ENCODE peak calls at places on chromosomes 6 and 20, in eight cellular contexts. One of them, this sample, is unnamed.

GRCh38 chr20:17710379-17711305 is 10.9 kb downstream of the BANF2 start:
- DNase-seq in central memory CD4-positive, alpha-beta T cell: no peak
- DNase-seq in left ventricle myocardium superior: peak
- DNase-seq in adrenal gland: no peak
- DNase-seq in activated CD4-positive, alpha-beta T cell treated with anti-CD3 and anti-CD28 coated beads, Interleukin-2, amount 50 U/mL, for 48 hours: no peak
- DNase-seq in Karpas-422: no peak
- DNase-seq in SW 1271: no peak
- DNase-seq in hippocampal formation: no peak
- DNase-seq in this sample: no peak

GRCh38 chr20:61608275-61609085 is 356.4 kb downstream of the CDH4 start:
- DNase-seq in central memory CD4-positive, alpha-beta T cell: no peak
- DNase-seq in left ventricle myocardium superior: peak
- DNase-seq in adrenal gland: no peak
- DNase-seq in activated CD4-positive, alpha-beta T cell treated with anti-CD3 and anti-CD28 coated beads, Interleukin-2, amount 50 U/mL, for 48 hours: peak
- DNase-seq in Karpas-422: no peak
- DNase-seq in SW 1271: no peak
- DNase-seq in hippocampal formation: no peak
- DNase-seq in this sample: no peak

GRCh38 chr20:45041464-45042337 is 59.2 kb downstream of the KCNS1 start:
- DNase-seq in central memory CD4-positive, alpha-beta T cell: no peak
- DNase-seq in left ventricle myocardium superior: no peak
- DNase-seq in adrenal gland: no peak
- DNase-seq in activated CD4-positive, alpha-beta T cell treated with anti-CD3 and anti-CD28 coated beads, Interleukin-2, amount 50 U/mL, for 48 hours: no peak
- DNase-seq in Karpas-422: no peak
- DNase-seq in SW 1271: peak
- DNase-seq in hippocampal formation: no peak
- DNase-seq in this sample: peak

GRCh38 chr20:22374678-22375590 is 209.4 kb downstream of the FOXA2 start:
- DNase-seq in central memory CD4-positive, alpha-beta T cell: no peak
- DNase-seq in left ventricle myocardium superior: no peak
- DNase-seq in adrenal gland: no peak
- DNase-seq in activated CD4-positive, alpha-beta T cell treated with anti-CD3 and anti-CD28 coated beads, Interleukin-2, amount 50 U/mL, for 48 hours: no peak
- DNase-seq in Karpas-422: no peak
- DNase-seq in SW 1271: no peak
- DNase-seq in hippocampal formation: no peak
- DNase-seq in this sample: no peak

GRCh38 chr6:6461138-6461537 is 127.4 kb upstream of the LY86 start:
- DNase-seq in central memory CD4-positive, alpha-beta T cell: no peak
- DNase-seq in left ventricle myocardium superior: no peak
- DNase-seq in adrenal gland: no peak
- DNase-seq in activated CD4-positive, alpha-beta T cell treated with anti-CD3 and anti-CD28 coated beads, Interleukin-2, amount 50 U/mL, for 48 hours: no peak
- DNase-seq in Karpas-422: no peak
- DNase-seq in SW 1271: no peak
- DNase-seq in hippocampal formation: no peak
- DNase-seq in this sample: no peak

GRCh38 chr6:10166031-10166430 is 248.8 kb downstream of the TFAP2A start:
- DNase-seq in central memory CD4-positive, alpha-beta T cell: no peak
- DNase-seq in left ventricle myocardium superior: no peak
- DNase-seq in adrenal gland: no peak
- DNase-seq in activated CD4-positive, alpha-beta T cell treated with anti-CD3 and anti-CD28 coated beads, Interleukin-2, amount 50 U/mL, for 48 hours: no peak
- DNase-seq in Karpas-422: peak
- DNase-seq in SW 1271: no peak
- DNase-seq in hippocampal formation: no peak
- DNase-seq in this sample: no peak

GRCh38 chr6:36373368-36374009 is 14.0 kb downstream of the ETV7 start:
- DNase-seq in central memory CD4-positive, alpha-beta T cell: no peak
- DNase-seq in left ventricle myocardium superior: no peak
- DNase-seq in adrenal gland: peak
- DNase-seq in activated CD4-positive, alpha-beta T cell treated with anti-CD3 and anti-CD28 coated beads, Interleukin-2, amount 50 U/mL, for 48 hours: no peak
- DNase-seq in Karpas-422: no peak
- DNase-seq in SW 1271: no peak
- DNase-seq in hippocampal formation: no peak
- DNase-seq in this sample: no peak

GRCh38 chr6:52539607-52540006 is 37.3 kb downstream of the TRAM2 start:
- DNase-seq in central memory CD4-positive, alpha-beta T cell: no peak
- DNase-seq in left ventricle myocardium superior: no peak
- DNase-seq in adrenal gland: no peak
- DNase-seq in activated CD4-positive, alpha-beta T cell treated with anti-CD3 and anti-CD28 coated beads, Interleukin-2, amount 50 U/mL, for 48 hours: no peak
- DNase-seq in Karpas-422: no peak
- DNase-seq in SW 1271: no peak
- DNase-seq in hippocampal formation: no peak
- DNase-seq in this sample: no peak

GRCh38 chr6:147173675-147174339 is 30.4 kb upstream of the STXBP5 start:
- DNase-seq in central memory CD4-positive, alpha-beta T cell: no peak
- DNase-seq in left ventricle myocardium superior: no peak
- DNase-seq in adrenal gland: no peak
- DNase-seq in activated CD4-positive, alpha-beta T cell treated with anti-CD3 and anti-CD28 coated beads, Interleukin-2, amount 50 U/mL, for 48 hours: no peak
- DNase-seq in Karpas-422: no peak
- DNase-seq in SW 1271: no peak
- DNase-seq in hippocampal formation: no peak
- DNase-seq in this sample: no peak

GRCh38 chr6:91487729-91488392 is 901.0 kb upstream of the MAP3K7 start:
- DNase-seq in central memory CD4-positive, alpha-beta T cell: no peak
- DNase-seq in left ventricle myocardium superior: no peak
- DNase-seq in adrenal gland: no peak
- DNase-seq in activated CD4-positive, alpha-beta T cell treated with anti-CD3 and anti-CD28 coated beads, Interleukin-2, amount 50 U/mL, for 48 hours: no peak
- DNase-seq in Karpas-422: no peak
- DNase-seq in SW 1271: no peak
- DNase-seq in hippocampal formation: no peak
- DNase-seq in this sample: no peak

GRCh38 chr6:34414999-34415858 is 10.6 kb downstream of the RPS10 start:
- DNase-seq in central memory CD4-positive, alpha-beta T cell: peak
- DNase-seq in left ventricle myocardium superior: no peak
- DNase-seq in adrenal gland: peak
- DNase-seq in activated CD4-positive, alpha-beta T cell treated with anti-CD3 and anti-CD28 coated beads, Interleukin-2, amount 50 U/mL, for 48 hours: no peak
- DNase-seq in Karpas-422: peak
- DNase-seq in SW 1271: peak
- DNase-seq in hippocampal formation: peak
- DNase-seq in this sample: peak

GRCh38 chr6:42742116-42742894 is 3.6 kb downstream of the TBCC start:
- DNase-seq in central memory CD4-positive, alpha-beta T cell: no peak
- DNase-seq in left ventricle myocardium superior: no peak
- DNase-seq in adrenal gland: no peak
- DNase-seq in activated CD4-positive, alpha-beta T cell treated with anti-CD3 and anti-CD28 coated beads, Interleukin-2, amount 50 U/mL, for 48 hours: no peak
- DNase-seq in Karpas-422: peak
- DNase-seq in SW 1271: no peak
- DNase-seq in hippocampal formation: no peak
- DNase-seq in this sample: peak

GRCh38 chr20:62920039-62920645 is 6.2 kb downstream of the DIDO1 start:
- DNase-seq in central memory CD4-positive, alpha-beta T cell: no peak
- DNase-seq in left ventricle myocardium superior: no peak
- DNase-seq in adrenal gland: no peak
- DNase-seq in activated CD4-positive, alpha-beta T cell treated with anti-CD3 and anti-CD28 coated beads, Interleukin-2, amount 50 U/mL, for 48 hours: no peak
- DNase-seq in Karpas-422: no peak
- DNase-seq in SW 1271: no peak
- DNase-seq in hippocampal formation: no peak
- DNase-seq in this sample: no peak

GRCh38 chr6:72386324-72386723 is 235.5 kb upstream of the KCNQ5 start:
- DNase-seq in central memory CD4-positive, alpha-beta T cell: no peak
- DNase-seq in left ventricle myocardium superior: no peak
- DNase-seq in adrenal gland: no peak
- DNase-seq in activated CD4-positive, alpha-beta T cell treated with anti-CD3 and anti-CD28 coated beads, Interleukin-2, amount 50 U/mL, for 48 hours: no peak
- DNase-seq in Karpas-422: peak
- DNase-seq in SW 1271: no peak
- DNase-seq in hippocampal formation: no peak
- DNase-seq in this sample: no peak

GRCh38 chr6:35363293-35363750 is 21.0 kb downstream of the PPARD start:
- DNase-seq in central memory CD4-positive, alpha-beta T cell: no peak
- DNase-seq in left ventricle myocardium superior: peak
- DNase-seq in adrenal gland: no peak
- DNase-seq in activated CD4-positive, alpha-beta T cell treated with anti-CD3 and anti-CD28 coated beads, Interleukin-2, amount 50 U/mL, for 48 hours: no peak
- DNase-seq in Karpas-422: peak
- DNase-seq in SW 1271: no peak
- DNase-seq in hippocampal formation: no peak
- DNase-seq in this sample: no peak

GRCh38 chr20:25018425-25018824 is 25.9 kb upstream of the APMAP start:
- DNase-seq in central memory CD4-positive, alpha-beta T cell: no peak
- DNase-seq in left ventricle myocardium superior: no peak
- DNase-seq in adrenal gland: no peak
- DNase-seq in activated CD4-positive, alpha-beta T cell treated with anti-CD3 and anti-CD28 coated beads, Interleukin-2, amount 50 U/mL, for 48 hours: no peak
- DNase-seq in Karpas-422: no peak
- DNase-seq in SW 1271: no peak
- DNase-seq in hippocampal formation: no peak
- DNase-seq in this sample: no peak

GRCh38 chr20:35129647-35130069 is 17.5 kb downstream of the EDEM2 start:
- DNase-seq in central memory CD4-positive, alpha-beta T cell: no peak
- DNase-seq in left ventricle myocardium superior: no peak
- DNase-seq in adrenal gland: no peak
- DNase-seq in activated CD4-positive, alpha-beta T cell treated with anti-CD3 and anti-CD28 coated beads, Interleukin-2, amount 50 U/mL, for 48 hours: no peak
- DNase-seq in Karpas-422: no peak
- DNase-seq in SW 1271: peak
- DNase-seq in hippocampal formation: no peak
- DNase-seq in this sample: peak

GRCh38 chr6:163490826-163491577 is 76.5 kb downstream of the QKI start:
- DNase-seq in central memory CD4-positive, alpha-beta T cell: no peak
- DNase-seq in left ventricle myocardium superior: peak
- DNase-seq in adrenal gland: peak
- DNase-seq in activated CD4-positive, alpha-beta T cell treated with anti-CD3 and anti-CD28 coated beads, Interleukin-2, amount 50 U/mL, for 48 hours: no peak
- DNase-seq in Karpas-422: no peak
- DNase-seq in SW 1271: no peak
- DNase-seq in hippocampal formation: peak
- DNase-seq in this sample: peak

GRCh38 chr6:128124713-128125112 is 223.9 kb upstream of the THEMIS start:
- DNase-seq in central memory CD4-positive, alpha-beta T cell: no peak
- DNase-seq in left ventricle myocardium superior: no peak
- DNase-seq in adrenal gland: no peak
- DNase-seq in activated CD4-positive, alpha-beta T cell treated with anti-CD3 and anti-CD28 coated beads, Interleukin-2, amount 50 U/mL, for 48 hours: peak
- DNase-seq in Karpas-422: no peak
- DNase-seq in SW 1271: no peak
- DNase-seq in hippocampal formation: no peak
- DNase-seq in this sample: no peak

GRCh38 chr20:50540620-50541605 is 30.7 kb downstream of the PTPN1 start:
- DNase-seq in central memory CD4-positive, alpha-beta T cell: no peak
- DNase-seq in left ventricle myocardium superior: no peak
- DNase-seq in adrenal gland: no peak
- DNase-seq in activated CD4-positive, alpha-beta T cell treated with anti-CD3 and anti-CD28 coated beads, Interleukin-2, amount 50 U/mL, for 48 hours: no peak
- DNase-seq in Karpas-422: no peak
- DNase-seq in SW 1271: peak
- DNase-seq in hippocampal formation: no peak
- DNase-seq in this sample: peak

GRCh38 chr20:17083738-17084137 is 143.1 kb upstream of the PCSK2 start:
- DNase-seq in central memory CD4-positive, alpha-beta T cell: no peak
- DNase-seq in left ventricle myocardium superior: no peak
- DNase-seq in adrenal gland: no peak
- DNase-seq in activated CD4-positive, alpha-beta T cell treated with anti-CD3 and anti-CD28 coated beads, Interleukin-2, amount 50 U/mL, for 48 hours: no peak
- DNase-seq in Karpas-422: peak
- DNase-seq in SW 1271: no peak
- DNase-seq in hippocampal formation: no peak
- DNase-seq in this sample: no peak

GRCh38 chr6:45353654-45354053 is 24.1 kb downstream of the SUPT3H start:
- DNase-seq in central memory CD4-positive, alpha-beta T cell: no peak
- DNase-seq in left ventricle myocardium superior: no peak
- DNase-seq in adrenal gland: no peak
- DNase-seq in activated CD4-positive, alpha-beta T cell treated with anti-CD3 and anti-CD28 coated beads, Interleukin-2, amount 50 U/mL, for 48 hours: no peak
- DNase-seq in Karpas-422: no peak
- DNase-seq in SW 1271: no peak
- DNase-seq in hippocampal formation: no peak
- DNase-seq in this sample: no peak

GRCh38 chr20:58192567-58192966 is 35.9 kb downstream of the ANKRD60 start:
- DNase-seq in central memory CD4-positive, alpha-beta T cell: peak
- DNase-seq in left ventricle myocardium superior: no peak
- DNase-seq in adrenal gland: no peak
- DNase-seq in activated CD4-positive, alpha-beta T cell treated with anti-CD3 and anti-CD28 coated beads, Interleukin-2, amount 50 U/mL, for 48 hours: peak
- DNase-seq in Karpas-422: peak
- DNase-seq in SW 1271: no peak
- DNase-seq in hippocampal formation: no peak
- DNase-seq in this sample: no peak

GRCh38 chr20:35145141-35145564 is 2.0 kb downstream of the EDEM2 start:
- DNase-seq in central memory CD4-positive, alpha-beta T cell: peak
- DNase-seq in left ventricle myocardium superior: no peak
- DNase-seq in adrenal gland: no peak
- DNase-seq in activated CD4-positive, alpha-beta T cell treated with anti-CD3 and anti-CD28 coated beads, Interleukin-2, amount 50 U/mL, for 48 hours: no peak
- DNase-seq in Karpas-422: peak
- DNase-seq in SW 1271: peak
- DNase-seq in hippocampal formation: peak
- DNase-seq in this sample: peak

GRCh38 chr20:57693670-57694329 is 16.0 kb downstream of the PMEPA1 start:
- DNase-seq in central memory CD4-positive, alpha-beta T cell: no peak
- DNase-seq in left ventricle myocardium superior: no peak
- DNase-seq in adrenal gland: no peak
- DNase-seq in activated CD4-positive, alpha-beta T cell treated with anti-CD3 and anti-CD28 coated beads, Interleukin-2, amount 50 U/mL, for 48 hours: no peak
- DNase-seq in Karpas-422: no peak
- DNase-seq in SW 1271: no peak
- DNase-seq in hippocampal formation: no peak
- DNase-seq in this sample: no peak

GRCh38 chr6:40457261-40457660 is 129.9 kb downstream of the LRFN2 start:
- DNase-seq in central memory CD4-positive, alpha-beta T cell: no peak
- DNase-seq in left ventricle myocardium superior: no peak
- DNase-seq in adrenal gland: no peak
- DNase-seq in activated CD4-positive, alpha-beta T cell treated with anti-CD3 and anti-CD28 coated beads, Interleukin-2, amount 50 U/mL, for 48 hours: no peak
- DNase-seq in Karpas-422: no peak
- DNase-seq in SW 1271: no peak
- DNase-seq in hippocampal formation: no peak
- DNase-seq in this sample: no peak

GRCh38 chr20:46276531-46276930 is 31.8 kb downstream of the CDH22 start:
- DNase-seq in central memory CD4-positive, alpha-beta T cell: no peak
- DNase-seq in left ventricle myocardium superior: no peak
- DNase-seq in adrenal gland: no peak
- DNase-seq in activated CD4-positive, alpha-beta T cell treated with anti-CD3 and anti-CD28 coated beads, Interleukin-2, amount 50 U/mL, for 48 hours: no peak
- DNase-seq in Karpas-422: no peak
- DNase-seq in SW 1271: no peak
- DNase-seq in hippocampal formation: no peak
- DNase-seq in this sample: no peak

GRCh38 chr6:16243664-16244063 is 5.3 kb downstream of the GMPR start:
- DNase-seq in central memory CD4-positive, alpha-beta T cell: no peak
- DNase-seq in left ventricle myocardium superior: no peak
- DNase-seq in adrenal gland: no peak
- DNase-seq in activated CD4-positive, alpha-beta T cell treated with anti-CD3 and anti-CD28 coated beads, Interleukin-2, amount 50 U/mL, for 48 hours: no peak
- DNase-seq in Karpas-422: no peak
- DNase-seq in SW 1271: no peak
- DNase-seq in hippocampal formation: no peak
- DNase-seq in this sample: no peak

GRCh38 chr6:165585060-165585459 is 78.0 kb downstream of the PDE10A start:
- DNase-seq in central memory CD4-positive, alpha-beta T cell: no peak
- DNase-seq in left ventricle myocardium superior: no peak
- DNase-seq in adrenal gland: no peak
- DNase-seq in activated CD4-positive, alpha-beta T cell treated with anti-CD3 and anti-CD28 coated beads, Interleukin-2, amount 50 U/mL, for 48 hours: no peak
- DNase-seq in Karpas-422: no peak
- DNase-seq in SW 1271: no peak
- DNase-seq in hippocampal formation: no peak
- DNase-seq in this sample: no peak

GRCh38 chr6:157438611-157439109 is 57.7 kb downstream of the ZDHHC14 start:
- DNase-seq in central memory CD4-positive, alpha-beta T cell: no peak
- DNase-seq in left ventricle myocardium superior: no peak
- DNase-seq in adrenal gland: no peak
- DNase-seq in activated CD4-positive, alpha-beta T cell treated with anti-CD3 and anti-CD28 coated beads, Interleukin-2, amount 50 U/mL, for 48 hours: no peak
- DNase-seq in Karpas-422: no peak
- DNase-seq in SW 1271: no peak
- DNase-seq in hippocampal formation: no peak
- DNase-seq in this sample: peak

GRCh38 chr20:49608752-49609670 is 41.1 kb upstream of the PTGIS start:
- DNase-seq in central memory CD4-positive, alpha-beta T cell: peak
- DNase-seq in left ventricle myocardium superior: peak
- DNase-seq in adrenal gland: peak
- DNase-seq in activated CD4-positive, alpha-beta T cell treated with anti-CD3 and anti-CD28 coated beads, Interleukin-2, amount 50 U/mL, for 48 hours: peak
- DNase-seq in Karpas-422: peak
- DNase-seq in SW 1271: peak
- DNase-seq in hippocampal formation: no peak
- DNase-seq in this sample: no peak

GRCh38 chr6:11428895-11429294 is 108.7 kb upstream of the TMEM170B start:
- DNase-seq in central memory CD4-positive, alpha-beta T cell: no peak
- DNase-seq in left ventricle myocardium superior: no peak
- DNase-seq in adrenal gland: no peak
- DNase-seq in activated CD4-positive, alpha-beta T cell treated with anti-CD3 and anti-CD28 coated beads, Interleukin-2, amount 50 U/mL, for 48 hours: no peak
- DNase-seq in Karpas-422: no peak
- DNase-seq in SW 1271: peak
- DNase-seq in hippocampal formation: no peak
- DNase-seq in this sample: no peak

GRCh38 chr20:10090588-10091166 is 55.9 kb downstream of the ANKEF1 start:
- DNase-seq in central memory CD4-positive, alpha-beta T cell: peak
- DNase-seq in left ventricle myocardium superior: peak
- DNase-seq in adrenal gland: peak
- DNase-seq in activated CD4-positive, alpha-beta T cell treated with anti-CD3 and anti-CD28 coated beads, Interleukin-2, amount 50 U/mL, for 48 hours: peak
- DNase-seq in Karpas-422: peak
- DNase-seq in SW 1271: peak
- DNase-seq in hippocampal formation: peak
- DNase-seq in this sample: no peak

GRCh38 chr6:37033255-37033654 is 27.8 kb downstream of the FGD2 start:
- DNase-seq in central memory CD4-positive, alpha-beta T cell: no peak
- DNase-seq in left ventricle myocardium superior: no peak
- DNase-seq in adrenal gland: peak
- DNase-seq in activated CD4-positive, alpha-beta T cell treated with anti-CD3 and anti-CD28 coated beads, Interleukin-2, amount 50 U/mL, for 48 hours: peak
- DNase-seq in Karpas-422: no peak
- DNase-seq in SW 1271: no peak
- DNase-seq in hippocampal formation: no peak
- DNase-seq in this sample: no peak